ENCODE peak calls at places on chromosomes 13 and 19, in four cellular contexts. One of them, this sample, is unnamed.

GRCh38 chr19:408441-409005 is 424 bp downstream of the C2CD4C start:
- DNase-seq in HAP-1: peak; percentile 69
- DNase-seq in cardiac fibroblast: no peak
- DNase-seq in EH: no peak
- DNase-seq in this sample: no peak

GRCh38 chr13:98344392-98344791 is 167.3 kb upstream of the RNF113B start:
- DNase-seq in HAP-1: no peak
- DNase-seq in cardiac fibroblast: no peak
- DNase-seq in EH: no peak
- DNase-seq in this sample: no peak

GRCh38 chr19:54345938-54346386 is 7.0 kb upstream of the LILRA4 start:
- DNase-seq in EH: no peak
- DNase-seq in HAP-1: no peak
- DNase-seq in cardiac fibroblast: no peak
- DNase-seq in this sample: no peak

GRCh38 chr19:6730153-6730804 is 7.1 kb downstream of the GPR108 start:
- DNase-seq in HAP-1: no peak
- DNase-seq in cardiac fibroblast: no peak
- DNase-seq in EH: no peak
- DNase-seq in this sample: no peak

GRCh38 chr19:10920288-10920655 is 8.2 kb downstream of the YIPF2 start:
- DNase-seq in EH: no peak
- DNase-seq in HAP-1: no peak
- DNase-seq in cardiac fibroblast: no peak
- DNase-seq in this sample: no peak

GRCh38 chr13:112343591-112343990 is 32.6 kb upstream of the SPACA7 start:
- DNase-seq in HAP-1: no peak
- DNase-seq in EH: no peak
- DNase-seq in cardiac fibroblast: no peak
- DNase-seq in this sample: no peak

GRCh38 chr19:47445937-47446402 is 25.7 kb downstream of the SLC8A2 start:
- DNase-seq in HAP-1: no peak
- DNase-seq in EH: peak; percentile 52
- DNase-seq in cardiac fibroblast: no peak
- DNase-seq in this sample: peak; percentile 32

GRCh38 chr19:34269489-34269888 is 15.1 kb downstream of the GARRE1 start:
- DNase-seq in EH: no peak
- DNase-seq in HAP-1: no peak
- DNase-seq in cardiac fibroblast: peak; percentile 16
- DNase-seq in this sample: peak; percentile 48

GRCh38 chr19:11944656-11945055 is 19.7 kb downstream of the ZNF700 start:
- DNase-seq in EH: no peak
- DNase-seq in cardiac fibroblast: no peak
- DNase-seq in HAP-1: no peak
- DNase-seq in this sample: no peak

GRCh38 chr19:33712268-33712667 is 84.4 kb upstream of the KCTD15 start:
- DNase-seq in cardiac fibroblast: no peak
- DNase-seq in HAP-1: no peak
- DNase-seq in EH: no peak
- DNase-seq in this sample: no peak

GRCh38 chr19:12913011-12913561 is 6.0 kb downstream of the SYCE2 start:
- DNase-seq in cardiac fibroblast: peak; percentile 50
- DNase-seq in EH: peak; percentile 54
- DNase-seq in HAP-1: no peak
- DNase-seq in this sample: peak; percentile 55

GRCh38 chr19:50434525-50434924 is 1.8 kb downstream of the MYBPC2 start:
- DNase-seq in HAP-1: no peak
- DNase-seq in EH: no peak
- DNase-seq in cardiac fibroblast: no peak
- DNase-seq in this sample: no peak

GRCh38 chr19:16293133-16294085 is 31.2 kb upstream of the KLF2 start:
- DNase-seq in EH: peak; percentile 95
- DNase-seq in cardiac fibroblast: peak; percentile 99
- DNase-seq in HAP-1: no peak
- DNase-seq in this sample: peak; percentile 83

GRCh38 chr13:114099191-114099590 is 33.2 kb downstream of the RASA3 start:
- DNase-seq in EH: peak; percentile 99
- DNase-seq in HAP-1: peak; percentile 4
- DNase-seq in cardiac fibroblast: peak; percentile 97
- DNase-seq in this sample: no peak

GRCh38 chr19:1001538-1002166 is 1.4 kb downstream of the GRIN3B start:
- DNase-seq in cardiac fibroblast: no peak
- DNase-seq in HAP-1: no peak
- DNase-seq in EH: peak; percentile 46
- DNase-seq in this sample: peak; percentile 63

GRCh38 chr19:39870171-39870971 is 24.2 kb upstream of the FBL start:
- DNase-seq in EH: no peak
- DNase-seq in HAP-1: no peak
- DNase-seq in cardiac fibroblast: no peak
- DNase-seq in this sample: no peak

GRCh38 chr19:18776736-18777135 is 14.4 kb downstream of the COMP start:
- DNase-seq in EH: peak; percentile 69
- DNase-seq in cardiac fibroblast: peak; percentile 52
- DNase-seq in HAP-1: no peak
- DNase-seq in this sample: no peak

GRCh38 chr13:50990540-50991506 is 81.2 kb downstream of the RNASEH2B start:
- DNase-seq in EH: peak; percentile 58
- DNase-seq in HAP-1: peak; percentile 83
- DNase-seq in cardiac fibroblast: peak; percentile 58
- DNase-seq in this sample: no peak

GRCh38 chr19:11247391-11247790 is 8.0 kb downstream of the ANGPTL8 start:
- DNase-seq in HAP-1: no peak
- DNase-seq in EH: peak; percentile 32
- DNase-seq in cardiac fibroblast: peak; percentile 66
- DNase-seq in this sample: peak; percentile 69

GRCh38 chr13:94620286-94620896 is 18.7 kb downstream of the GPR180 start:
- DNase-seq in EH: peak; percentile 33
- DNase-seq in cardiac fibroblast: peak; percentile 56
- DNase-seq in HAP-1: peak; percentile 60
- DNase-seq in this sample: peak; percentile 67

GRCh38 chr13:99119686-99120085 is 81.0 kb upstream of the UBAC2 start:
- DNase-seq in cardiac fibroblast: no peak
- DNase-seq in HAP-1: no peak
- DNase-seq in EH: no peak
- DNase-seq in this sample: no peak

This sample was measured in dermis blood vessel endothelial cell.